ENCODE peak calls at places on chromosomes 5 and 9, in eight cellular contexts. C is non-pigmented ciliary epithelial cell, U is ELF-1, N is T1000, Q is T-helper 1 cell, K is colonic mucosa, A is ELR, O is EL. D is an unnamed sample.

GRCh38 chr5:37776826-37777225 is 63.0 kb downstream of the GDNF start:
- DNase-seq in C (no peak), N (no peak), O (peak), K (no peak), U (no peak), A (peak), Q (no peak), D (no peak)

GRCh38 chr9:69579749-69580581 is 92.2 kb downstream of the APBA1 start:
- DNase-seq in K (no peak), O (no peak), C (no peak), U (no peak), N (no peak), A (no peak), Q (no peak), D (no peak)

GRCh38 chr5:23405316-23406068 is 101.9 kb upstream of the PRDM9 start:
- DNase-seq in A (no peak), O (no peak), N (no peak), C (no peak), K (no peak), Q (no peak), U (no peak), D (no peak)

GRCh38 chr5:96481396-96481795 is 48.3 kb upstream of the PCSK1 start:
- DNase-seq in C (no peak), Q (no peak), N (no peak), K (no peak), O (no peak), U (no peak), A (no peak), D (no peak)

GRCh38 chr9:110179734-110180133 is 28.2 kb downstream of the C9orf152 start:
- DNase-seq in K (no peak), A (peak), U (no peak), N (no peak), Q (no peak), O (peak), C (no peak), D (no peak)

GRCh38 chr9:130262771-130263170 is 2.8 kb upstream of the HMCN2 start:
- DNase-seq in O (no peak), U (no peak), N (no peak), Q (no peak), A (no peak), C (no peak), K (no peak), D (no peak)

GRCh38 chr5:1831677-1832313 is 30.6 kb downstream of the NDUFS6 start:
- DNase-seq in Q (no peak), O (no peak), C (no peak), U (peak), A (no peak), N (no peak), K (no peak), D (no peak)

GRCh38 chr5:38905516-38905915 is 59.7 kb downstream of the OSMR start:
- DNase-seq in O (no peak), K (no peak), Q (no peak), A (peak), N (no peak), U (no peak), C (no peak), D (no peak)

GRCh38 chr5:131382407-131383395 is 118.8 kb downstream of the CDC42SE2 start:
- DNase-seq in U (peak), Q (peak), C (no peak), O (peak), A (peak), K (peak), N (no peak), D (peak)